ENCODE peak calls at places on chromosomes 2 and 18, in six cellular contexts. R is activated T-helper 1 cell treated with Interleukin-2 at 50 U/mL for 16 hours, K is NCI-H1417, Z is cerebellar cortex, F is GM12878, A is NCI-H1105. X is an unnamed sample.
A peak's percentile ranks its signal among the peaks of the same experiment; 100 is the strongest.

GRCh38 chr18:49898421-49898820 is 85.1 kb upstream of the ACAA2 start:
- DNase-seq in R (peak; percentile 26), K (no peak), Z (no peak), F (no peak), A (no peak), X (no peak)

GRCh38 chr18:48137354-48138208 is 207.1 kb upstream of the SMAD2 start:
- DNase-seq in R (no peak), K (no peak), Z (no peak), F (no peak), A (no peak), X (no peak)

GRCh38 chr2:15909736-15910135 is 30.6 kb upstream of the MYCN start:
- DNase-seq in R (no peak), K (no peak), Z (no peak), F (no peak), A (no peak), X (no peak)

GRCh38 chr2:54271236-54271635 is 15.2 kb upstream of the TSPYL6 start:
- DNase-seq in R (no peak), K (no peak), Z (no peak), F (no peak), A (no peak), X (no peak)

GRCh38 chr2:169324581-169325260 is 37.6 kb downstream of the LRP2 start:
- DNase-seq in R (no peak), K (no peak), Z (no peak), F (no peak), A (no peak), X (no peak)

GRCh38 chr2:222738759-222739292 is 67.4 kb downstream of the MOGAT1 start:
- DNase-seq in R (no peak), K (no peak), Z (no peak), F (no peak), A (no peak), X (no peak)

GRCh38 chr2:113276906-113277425 is 1.8 kb downstream of the PAX8 start:
- DNase-seq in R (no peak), K (no peak), Z (no peak), F (no peak), A (no peak), X (no peak)

GRCh38 chr2:43083278-43083677 is 143.1 kb downstream of the ZFP36L2 start:
- DNase-seq in R (no peak), K (no peak), Z (no peak), F (no peak), A (no peak), X (no peak)

GRCh38 chr2:153163055-153163454 is 315.5 kb downstream of the RPRM start:
- DNase-seq in R (no peak), K (peak; percentile 54), Z (peak; percentile 65), F (no peak), A (peak; percentile 53), X (peak; percentile 56)

GRCh38 chr2:68901199-68901515 is 30.0 kb upstream of the BMP10 start:
- DNase-seq in R (no peak), K (no peak), Z (no peak), F (no peak), A (no peak), X (no peak)

GRCh38 chr2:147927053-147927588 is 82.3 kb downstream of the ACVR2A start:
- DNase-seq in R (no peak), K (no peak), Z (no peak), F (no peak), A (no peak), X (no peak)

X was measured in NCI-H446.